ENCODE peak calls at places on chromosomes 13 and 19, in seven cellular contexts. M is A549, B is choroid plexus epithelial cell, U is uterus, K is BJ, P is BE2C, E is ovary. Z is an unnamed sample.

GRCh38 chr13:38226496-38226895 is 123.2 kb upstream of the UFM1 start:
- DNase-seq in M (no peak), B (no peak), U (no peak), K (no peak), P (no peak), E (no peak), Z (no peak)

GRCh38 chr19:2014731-2015610 is 543 bp downstream of the BTBD2 start:
- DNase-seq in M (no peak), B (no peak), U (no peak), K (no peak), P (peak), E (peak), Z (no peak)

GRCh38 chr13:113762538-113762937 is 3.5 kb downstream of the TMEM255B start:
- DNase-seq in M (no peak), B (no peak), U (no peak), K (no peak), P (no peak), E (no peak), Z (no peak)

GRCh38 chr19:40805258-40805868 is 6.4 kb downstream of the EGLN2 start:
- DNase-seq in M (no peak), B (no peak), U (no peak), K (no peak), P (no peak), E (no peak), Z (no peak)

GRCh38 chr19:3046621-3047306 is 15.5 kb downstream of the TLE5 start:
- DNase-seq in M (no peak), B (no peak), U (peak), K (no peak), P (no peak), E (peak), Z (no peak)

GRCh38 chr13:49958321-49958720 is 22.2 kb upstream of the SPRYD7 start:
- DNase-seq in M (no peak), B (no peak), U (no peak), K (no peak), P (no peak), E (no peak), Z (no peak)

GRCh38 chr13:29457299-29457698 is 138.2 kb downstream of the SLC7A1 start:
- DNase-seq in M (no peak), B (peak), U (no peak), K (peak), P (no peak), E (no peak), Z (no peak)

GRCh38 chr19:802888-803561 is 5.8 kb downstream of the PTBP1 start:
- DNase-seq in M (no peak), B (no peak), U (no peak), K (no peak), P (no peak), E (peak), Z (no peak)

GRCh38 chr13:30818323-30818960 is 83.1 kb downstream of the ALOX5AP start:
- DNase-seq in M (no peak), B (peak), U (peak), K (no peak), P (no peak), E (no peak), Z (no peak)

GRCh38 chr13:44710576-44710975 is 134.4 kb upstream of the TSC22D1 start:
- DNase-seq in M (peak), B (peak), U (no peak), K (peak), P (no peak), E (no peak), Z (no peak)

GRCh38 chr13:98478134-98479129 is 98.5 kb downstream of the STK24 start:
- DNase-seq in M (no peak), B (peak), U (no peak), K (no peak), P (peak), E (no peak), Z (no peak)

GRCh38 chr13:65656740-65657329 is 1573.3 kb downstream of the PCDH9 start:
- DNase-seq in M (peak), B (peak), U (no peak), K (no peak), P (no peak), E (no peak), Z (no peak)
- TF ChIP-seq CTCF in M (peak), B (peak), U (peak), K (peak), P (peak), E (no peak), Z (peak)

DNA sequence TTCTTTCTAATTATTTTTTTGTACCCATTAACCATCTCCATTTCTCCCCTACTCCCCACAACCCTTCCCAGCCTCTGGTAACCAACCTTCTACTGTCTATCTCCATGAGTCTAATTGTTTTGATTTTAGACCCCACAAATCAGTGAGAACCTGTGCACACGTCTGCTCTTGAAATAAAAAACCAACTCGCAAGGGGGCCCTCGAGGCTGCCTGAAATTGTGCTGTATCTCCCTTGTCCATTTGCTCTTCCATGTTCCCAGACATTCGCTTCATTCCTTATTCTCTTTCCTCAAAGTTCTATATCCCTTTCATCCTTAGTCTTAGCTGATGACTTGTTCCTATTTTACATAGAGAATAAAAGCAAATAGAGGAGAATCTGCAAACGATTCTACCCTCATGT is 95.0 kb downstream of the GPC5 start:
- DNase-seq in M (no peak), B (no peak), U (no peak), K (no peak), P (no peak), E (no peak), Z (no peak)
- TF ChIP-seq CTCF in M (no peak), B (no peak), U (no peak), K (no peak), P (no peak), E (no peak), Z (no peak)

GRCh38 chr19:5824791-5825577 is 14.5 kb downstream of the FUT6 start:
- DNase-seq in M (no peak), B (no peak), U (no peak), K (no peak), P (no peak), E (no peak), Z (no peak)

GRCh38 chr19:5828661-5829566 is 10.6 kb downstream of the FUT6 start:
- DNase-seq in M (no peak), B (peak), U (peak), K (no peak), P (peak), E (no peak), Z (peak)

GRCh38 chr19:5827891-5828660 is 11.4 kb downstream of the FUT6 start:
- DNase-seq in M (peak), B (peak), U (peak), K (peak), P (peak), E (peak), Z (peak)

GRCh38 chr19:5827342-5827890 is 12.1 kb downstream of the FUT6 start:
- DNase-seq in M (no peak), B (no peak), U (no peak), K (no peak), P (no peak), E (no peak), Z (no peak)

DNA sequence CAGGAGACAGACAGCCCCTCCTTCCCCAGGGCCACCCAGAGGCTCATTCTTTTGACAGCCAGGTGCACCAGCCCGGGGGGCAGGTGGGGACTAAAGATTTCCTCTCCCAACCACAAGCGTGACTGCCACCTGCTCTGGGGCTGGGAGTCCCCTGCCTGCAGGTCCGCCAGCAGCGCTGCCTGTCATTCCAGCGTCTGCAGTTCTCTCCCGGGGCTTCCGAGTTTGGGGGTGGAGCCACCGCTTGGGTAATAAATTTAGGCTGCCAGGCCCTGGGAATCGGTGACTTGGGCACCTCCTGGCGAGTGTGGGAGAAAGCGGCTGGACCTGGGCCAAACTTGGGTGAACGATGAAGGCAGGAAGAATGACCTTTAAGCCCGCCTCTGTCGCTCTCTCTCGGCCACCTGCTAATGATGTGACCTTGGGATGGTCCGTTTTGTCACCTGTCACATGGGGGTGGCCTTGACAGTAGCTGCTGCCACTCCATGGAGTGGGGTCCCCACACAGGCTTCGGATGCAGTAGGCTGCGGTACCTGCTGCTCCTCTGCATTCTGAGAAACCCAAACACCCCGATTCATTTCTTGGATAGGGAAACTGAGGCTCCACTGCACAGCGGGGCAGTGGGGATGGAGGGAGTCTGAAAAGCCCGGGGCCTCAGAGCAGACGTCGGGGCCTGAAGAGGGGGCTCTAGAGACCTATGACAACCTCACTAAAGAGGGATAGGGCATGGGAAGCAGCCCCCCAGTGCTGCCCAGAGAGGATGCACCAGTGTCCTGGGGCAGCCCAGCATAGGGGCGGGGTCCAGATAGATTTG is 12.8 kb downstream of the FUT6 start:
- DNase-seq in M (peak), B (no peak), U (no peak), K (no peak), P (peak), E (no peak), Z (no peak)
- TF ChIP-seq CTCF in M (no peak), B (peak), U (no peak), K (peak), P (peak), E (no peak), Z (no peak)

GRCh38 chr19:55041627-55042343 is 3.7 kb upstream of the GP6 start:
- DNase-seq in M (no peak), B (no peak), U (no peak), K (no peak), P (no peak), E (no peak), Z (no peak)
- TF ChIP-seq CTCF in M (no peak), B (no peak), U (no peak), K (no peak), P (no peak), E (no peak), Z (no peak)

DNA sequence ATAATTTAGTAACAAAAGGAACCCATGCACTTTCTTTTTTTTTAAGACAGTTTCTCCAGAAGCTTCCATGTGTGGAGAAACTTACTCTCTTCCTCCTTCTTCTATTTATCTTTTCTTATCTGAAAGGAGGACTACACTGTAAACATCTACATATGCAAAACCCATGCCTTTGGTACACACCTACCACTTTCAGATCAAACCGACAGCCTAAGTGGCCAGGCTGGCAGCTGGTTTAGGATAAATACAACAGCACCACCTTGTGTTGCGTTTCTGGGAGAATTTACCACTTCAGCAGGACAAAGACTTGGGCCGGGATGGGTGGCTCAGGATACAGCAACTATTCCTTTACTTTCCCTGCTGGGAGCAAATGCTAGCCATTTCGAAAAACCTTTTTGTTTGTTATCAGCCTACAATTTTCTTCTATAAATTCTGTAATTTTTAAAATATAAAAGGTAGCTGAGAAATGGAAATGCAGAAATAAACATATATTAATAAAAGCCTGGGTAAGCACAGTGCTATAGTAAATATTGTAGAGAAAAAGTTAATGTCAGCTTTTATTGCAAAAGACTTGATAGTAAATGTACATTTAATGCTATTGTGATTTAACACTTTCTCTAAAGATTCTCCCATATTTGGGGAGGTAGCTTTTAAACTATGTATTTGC is 94.0 kb upstream of the RFC3 start:
- DNase-seq in M (peak), B (peak), U (peak), K (no peak), P (peak), E (peak), Z (peak)
- TF ChIP-seq CTCF in M (peak), B (peak), U (peak), K (peak), P (peak), E (peak), Z (peak)

DNA sequence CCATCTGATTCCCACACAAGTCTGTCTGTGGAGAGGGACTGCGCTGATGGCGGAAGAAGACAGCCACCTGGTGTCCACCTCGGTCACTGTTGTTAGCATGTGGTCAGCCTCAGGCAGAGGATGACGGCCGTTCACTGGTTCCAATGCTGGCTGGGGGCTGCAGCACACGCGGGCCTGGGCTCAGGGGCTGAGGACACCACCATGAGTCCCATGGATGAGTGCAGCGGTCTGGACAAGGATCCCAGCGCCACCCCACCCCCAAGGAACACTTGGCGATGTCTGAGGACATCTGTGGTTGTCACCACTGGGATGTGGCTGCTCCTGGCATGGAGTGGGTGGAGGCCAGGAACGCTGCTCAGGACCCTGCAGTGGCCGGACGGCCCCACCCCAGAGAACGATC is 10.9 kb downstream of the DPP9 start:
- DNase-seq in M (no peak), B (no peak), U (no peak), K (no peak), P (no peak), E (no peak), Z (no peak)
- TF ChIP-seq CTCF in M (no peak), B (no peak), U (no peak), K (no peak), P (no peak), E (no peak), Z (no peak)

Z was measured in progenitor cell of endocrine pancreas.